ENCODE peak calls at places on chromosome 19, in nine cellular contexts. C, Y, U, V, I, H, T, Z and P are unnamed samples.
A peak's percentile ranks its signal among the peaks of the same experiment; 100 is the strongest.

GRCh38 chr19:41792513-41793413 is 3.6 kb upstream of the CEACAM3 start:
- DNase-seq in C (peak; percentile 72), Y (no peak), U (no peak), V (no peak), I (peak; percentile 77), H (peak; percentile 11), T (no peak), Z (no peak), P (no peak)

GRCh38 chr19:5154129-5154798 is 185.4 kb downstream of the KDM4B start:
- DNase-seq in C (no peak), Y (no peak), U (no peak), V (no peak), I (peak; percentile 71), H (peak; percentile 54), T (no peak), Z (no peak), P (no peak)

GRCh38 chr19:18948976-18949356 is 7.9 kb upstream of the HOMER3 start:
- DNase-seq in C (no peak), Y (no peak), U (no peak), V (no peak), I (no peak), H (no peak), T (no peak), Z (no peak), P (no peak)

GRCh38 chr19:32543107-32543900 is 37.7 kb upstream of the PDCD5 start:
- DNase-seq in C (peak; percentile 27), Y (no peak), U (no peak), V (no peak), I (no peak), H (no peak), T (no peak), Z (no peak), P (no peak)

GRCh38 chr19:17245535-17245984 is at the start of gene NR2F6:
- DNase-seq in C (no peak), Y (no peak), U (no peak), V (no peak), I (no peak), H (no peak), T (no peak), Z (no peak), P (no peak)

GRCh38 chr19:30853036-30853435 is 480.9 kb downstream of the ZNF536 start:
- DNase-seq in C (no peak), Y (no peak), U (no peak), V (no peak), I (no peak), H (no peak), T (no peak), Z (no peak), P (no peak)

GRCh38 chr19:756232-756631 is 5.3 kb downstream of the MISP start:
- DNase-seq in C (peak; percentile 79), Y (no peak), U (no peak), V (no peak), I (no peak), H (no peak), T (no peak), Z (no peak), P (no peak)

GRCh38 chr19:54179921-54180452 is 7.0 kb upstream of the TMC4 start:
- DNase-seq in C (peak; percentile 81), Y (no peak), U (no peak), V (no peak), I (peak; percentile 89), H (peak; percentile 89), T (peak; percentile 95), Z (no peak), P (no peak)

GRCh38 chr19:944171-944567 is 18.3 kb downstream of the ARID3A start:
- DNase-seq in C (peak; percentile 46), Y (no peak), U (no peak), V (no peak), I (no peak), H (no peak), T (no peak), Z (no peak), P (no peak)

GRCh38 chr19:18294467-18294864 is 13.0 kb upstream of the JUND start:
- DNase-seq in C (no peak), Y (no peak), U (no peak), V (peak; percentile 69), I (no peak), H (no peak), T (peak; percentile 21), Z (no peak), P (no peak)

GRCh38 chr19:794989-795658 is 2.1 kb upstream of the PTBP1 start:
- DNase-seq in C (no peak), Y (no peak), U (no peak), V (no peak), I (no peak), H (no peak), T (no peak), Z (no peak), P (no peak)

GRCh38 chr19:6952956-6953355 is 65.6 kb downstream of the ADGRE1 start:
- DNase-seq in C (no peak), Y (no peak), U (no peak), V (no peak), I (no peak), H (no peak), T (no peak), Z (no peak), P (no peak)

GRCh38 chr19:50300814-50301606 is 28.2 kb downstream of the KCNC3 start:
- DNase-seq in C (peak; percentile 82), Y (no peak), U (peak; percentile 10), V (no peak), I (no peak), H (no peak), T (no peak), Z (no peak), P (no peak)

GRCh38 chr19:23415561-23416191 is 20.4 kb upstream of the ZNF91 start:
- DNase-seq in C (no peak), Y (no peak), U (no peak), V (no peak), I (peak; percentile 87), H (peak; percentile 79), T (no peak), Z (no peak), P (no peak)

GRCh38 chr19:38837656-38838121 is 6.1 kb upstream of the ECH1 start:
- DNase-seq in C (no peak), Y (no peak), U (no peak), V (no peak), I (no peak), H (no peak), T (no peak), Z (no peak), P (no peak)